ENCODE peak calls at places on chromosomes 7 and 10, in six cellular contexts. B, J, U, W, F and C are unnamed samples.

GRCh38 chr7:139127648-139128047 is 18.1 kb upstream of the ZC3HAV1 start:
- DNase-seq in W (peak), B (no peak), J (peak), U (no peak), F (no peak), C (no peak)

GRCh38 chr7:149781921-149782320 is 8.5 kb upstream of the ZNF467 start:
- DNase-seq in J (no peak), U (no peak), F (no peak), B (no peak), W (no peak), C (no peak)

GRCh38 chr7:1550005-1550845 is 5.8 kb downstream of the TMEM184A start:
- DNase-seq in W (no peak), U (no peak), F (no peak), J (no peak), B (no peak), C (no peak)

GRCh38 chr7:95102662-95103061 is 195.3 kb downstream of the PPP1R9A start:
- DNase-seq in W (no peak), J (peak), U (no peak), F (peak), B (no peak), C (no peak)

GRCh38 chr7:12162420-12163113 is 48.5 kb upstream of the TMEM106B start:
- DNase-seq in W (peak), B (no peak), J (peak), F (peak), U (no peak), C (no peak)

GRCh38 chr7:404782-405488 is 114.7 kb downstream of the PDGFA start:
- DNase-seq in W (no peak), J (no peak), F (no peak), U (no peak), B (peak), C (no peak)

GRCh38 chr10:117226813-117227451 is 14.0 kb upstream of the SLC18A2 start:
- DNase-seq in U (no peak), J (peak), B (no peak), W (no peak), F (no peak), C (no peak)

GRCh38 chr7:96589038-96589437 is 120.6 kb downstream of the SEM1 start:
- DNase-seq in F (no peak), W (no peak), U (no peak), J (no peak), B (no peak), C (no peak)

GRCh38 chr7:2623698-2624014 is 8.1 kb upstream of the TTYH3 start:
- DNase-seq in J (no peak), F (no peak), B (no peak), W (no peak), U (no peak), C (no peak)

GRCh38 chr7:66036382-66036781 is 39.2 kb upstream of the ASL start:
- DNase-seq in B (no peak), U (no peak), J (no peak), F (no peak), W (no peak), C (no peak)

GRCh38 chr7:139663608-139664177 is 114.1 kb downstream of the HIPK2 start:
- DNase-seq in J (no peak), U (no peak), F (no peak), B (no peak), W (no peak), C (no peak)

GRCh38 chr7:134548877-134549276 is at the start of gene AKR1B15:
- DNase-seq in J (peak), U (no peak), B (no peak), W (peak), F (no peak), C (no peak)

GRCh38 chr10:75050520-75050919 is 60.9 kb upstream of the SAMD8 start:
- DNase-seq in W (no peak), F (no peak), U (no peak), J (no peak), B (no peak), C (no peak)

GRCh38 chr10:7756360-7756992 is 31.3 kb downstream of the KIN start:
- DNase-seq in B (no peak), F (peak), U (no peak), W (peak), J (peak), C (no peak)

GRCh38 chr7:130845581-130846085 is 111.6 kb upstream of the KLF14 start:
- DNase-seq in W (peak), U (no peak), F (peak), B (no peak), J (peak), C (no peak)

GRCh38 chr10:54009672-54010071 is 791.4 kb downstream of the PCDH15 start:
- DNase-seq in W (no peak), B (no peak), J (no peak), U (no peak), F (no peak), C (no peak)

GRCh38 chr7:30906520-30907240 is 5.0 kb upstream of the AQP1 start:
- DNase-seq in F (peak), U (no peak), J (peak), B (no peak), W (peak), C (no peak)

GRCh38 chr10:17200885-17201164 is 647 bp downstream of the TRDMT1 start:
- DNase-seq in J (peak), U (peak), B (no peak), F (peak), W (peak), C (no peak)

GRCh38 chr7:17144313-17144712 is 154.1 kb upstream of the AHR start:
- DNase-seq in W (peak), J (peak), F (peak), U (no peak), B (no peak), C (no peak)

GRCh38 chr7:157875230-157876179 is 538.7 kb downstream of the DNAJB6 start:
- DNase-seq in U (no peak), J (no peak), W (no peak), F (no peak), B (no peak), C (peak)

GRCh38 chr10:112658900-112659328 is 211.9 kb downstream of the VTI1A start:
- DNase-seq in U (no peak), B (no peak), W (no peak), F (peak), J (peak), C (no peak)

GRCh38 chr10:88187472-88187871 is 324.0 kb downstream of the PTEN start:
- DNase-seq in U (no peak), J (no peak), W (no peak), B (no peak), F (no peak), C (no peak)

GRCh38 chr7:7566651-7567611 is at the start of gene MIOS:
- DNase-seq in J (peak), F (peak), U (peak), W (peak), B (peak), C (peak)

GRCh38 chr10:84543077-84543476 is 214.7 kb downstream of the CCSER2 start:
- DNase-seq in J (no peak), B (no peak), W (no peak), F (no peak), U (no peak), C (no peak)

GRCh38 chr10:12348870-12349627 is at the start of gene CAMK1D:
- DNase-seq in U (peak), B (peak), W (peak), F (peak), J (peak), C (peak)
- TF ChIP-seq CTCF in U (peak), B (no peak), W (peak), F (no peak), J (no peak), C (peak)

GRCh38 chr10:86437447-86437846 is 70.9 kb upstream of the GRID1 start:
- DNase-seq in U (no peak), F (no peak), J (no peak), B (no peak), W (no peak), C (no peak)

GRCh38 chr10:86438091-86438749 is 71.6 kb upstream of the GRID1 start:
- DNase-seq in B (no peak), J (no peak), U (no peak), F (no peak), W (no peak), C (no peak)

GRCh38 chr10:86440874-86441838 is 74.6 kb upstream of the GRID1 start:
- DNase-seq in B (no peak), U (no peak), F (peak), J (peak), W (peak), C (no peak)

GRCh38 chr10:86436963-86437362 is 70.4 kb upstream of the GRID1 start:
- DNase-seq in W (no peak), J (no peak), B (no peak), F (no peak), U (no peak), C (no peak)

GRCh38 chr10:86439544-86439943 is 72.9 kb upstream of the GRID1 start:
- DNase-seq in W (peak), B (no peak), J (peak), F (peak), U (peak), C (no peak)
- TF ChIP-seq CTCF in W (no peak), B (no peak), J (peak), F (peak), U (no peak), C (no peak)

GRCh38 chr7:101172005-101172853 is 6.9 kb upstream of the VGF start:
- DNase-seq in U (no peak), F (no peak), W (no peak), B (no peak), J (no peak), C (no peak)

GRCh38 chr7:101172854-101173751 is 7.0 kb downstream of the NAT16 start:
- DNase-seq in U (peak), J (peak), F (peak), B (no peak), W (peak), C (no peak)

GRCh38 chr7:101170617-101171441 is 5.5 kb upstream of the VGF start:
- DNase-seq in F (no peak), B (no peak), U (no peak), W (no peak), J (no peak), C (no peak)

GRCh38 chr7:101169838-101170531 is 4.6 kb upstream of the VGF start:
- DNase-seq in U (peak), W (peak), J (peak), B (peak), F (peak), C (peak)

GRCh38 chr7:101171442-101171837 is 6.1 kb upstream of the VGF start:
- DNase-seq in J (no peak), B (no peak), F (no peak), U (no peak), W (no peak), C (no peak)
- TF ChIP-seq CTCF in J (peak), B (no peak), F (peak), U (no peak), W (peak), C (no peak)

GRCh38 chr7:146054909-146055308 is 61.7 kb upstream of the CNTNAP2 start:
- DNase-seq in F (no peak), J (no peak), U (no peak), B (no peak), W (no peak), C (no peak)

GRCh38 chr7:146057958-146058357 is 58.6 kb upstream of the CNTNAP2 start:
- DNase-seq in W (no peak), J (no peak), F (no peak), U (no peak), B (no peak), C (no peak)

DNA sequence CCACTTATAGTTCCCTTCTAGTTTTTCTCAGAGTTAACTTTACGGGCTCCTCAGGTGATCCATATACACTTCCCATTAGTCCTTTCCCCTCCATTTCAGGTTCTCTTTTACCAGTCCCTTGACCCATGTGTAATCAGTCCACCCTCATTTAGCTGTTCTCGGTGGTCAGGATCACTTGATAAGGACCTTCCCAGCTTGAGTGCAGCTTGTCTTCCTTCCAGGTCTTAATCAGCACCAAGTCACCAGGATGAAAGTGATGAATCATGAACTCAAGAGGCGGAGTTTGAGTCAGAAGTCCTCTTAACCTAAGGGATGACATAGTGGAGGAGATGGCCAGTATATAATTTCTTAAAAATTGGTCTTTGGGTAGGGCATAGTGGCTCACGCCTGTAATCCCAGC is 63.1 kb upstream of the CNTNAP2 start:
- DNase-seq in F (no peak), W (no peak), U (no peak), B (no peak), J (peak), C (no peak)
- TF ChIP-seq CTCF in F (no peak), W (no peak), U (no peak), B (no peak), J (no peak), C (no peak)

GRCh38 chr10:126476256-126476655 is 88.0 kb upstream of the ADAM12 start:
- DNase-seq in U (no peak), J (peak), B (no peak), F (no peak), W (no peak), C (no peak)
- TF ChIP-seq CTCF in U (peak), J (no peak), B (no peak), F (no peak), W (no peak), C (no peak)

DNA sequence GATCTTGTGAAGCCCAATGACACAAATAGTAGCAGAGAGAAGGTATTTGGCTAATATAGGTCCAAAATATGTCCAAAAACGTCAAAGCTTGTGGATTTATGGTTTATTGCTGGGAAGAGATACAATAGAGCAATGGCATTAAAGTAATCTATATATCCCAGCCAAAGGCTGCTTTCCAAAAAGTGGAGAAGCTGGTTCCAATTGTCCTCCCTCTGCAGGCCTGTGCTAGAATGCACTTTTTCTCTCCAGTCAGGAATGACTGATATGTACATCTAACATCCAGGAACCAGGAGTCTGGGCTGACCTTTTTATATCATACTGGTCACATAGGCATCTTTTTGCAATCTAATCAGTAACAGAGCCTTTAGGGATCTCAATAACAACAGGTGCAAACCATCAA is 167.1 kb upstream of the FAM3C start:
- DNase-seq in W (no peak), F (no peak), U (no peak), B (no peak), J (no peak), C (no peak)
- TF ChIP-seq CTCF in W (peak), F (peak), U (no peak), B (no peak), J (peak), C (peak)

DNA sequence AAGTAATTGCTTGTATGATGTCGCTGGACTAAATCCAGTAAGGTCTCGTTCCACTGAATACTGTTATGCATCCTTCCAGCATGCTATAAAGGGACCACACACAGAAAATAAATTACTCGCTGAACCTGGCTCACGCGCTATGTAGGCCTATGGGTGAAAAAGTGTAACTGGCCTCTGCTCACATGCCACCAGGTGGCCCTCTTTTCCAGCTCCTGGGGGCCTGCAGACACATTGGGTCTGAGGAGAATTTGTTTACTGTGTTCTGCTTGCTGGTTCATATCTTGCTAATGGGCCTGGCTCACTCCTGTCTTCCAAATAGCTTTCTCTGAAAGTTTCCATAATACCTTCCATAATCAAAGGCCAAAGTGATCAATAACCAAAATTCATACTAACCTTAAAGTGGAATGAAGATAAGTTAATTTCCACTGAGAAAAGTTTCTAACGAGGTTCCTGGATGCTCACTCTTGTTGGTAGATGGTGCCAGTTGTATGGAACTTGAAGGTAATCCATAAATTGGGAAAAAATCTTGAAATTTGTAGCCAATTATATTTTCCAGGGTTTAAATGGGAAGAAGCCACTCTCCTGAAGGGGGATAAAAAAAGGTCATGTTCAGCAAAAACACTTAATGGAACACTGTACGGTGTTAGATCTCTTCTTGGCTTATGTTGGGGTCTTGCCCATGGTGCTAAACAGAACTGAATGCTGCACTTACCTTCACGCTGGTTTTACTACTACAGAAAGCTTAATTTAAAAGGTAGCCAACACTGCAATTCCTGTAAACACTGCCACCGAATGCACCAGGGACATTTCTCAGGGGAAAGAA is 27.0 kb upstream of the ZPBP start:
- DNase-seq in W (no peak), U (no peak), B (no peak), F (no peak), J (no peak), C (no peak)
- TF ChIP-seq CTCF in W (no peak), U (no peak), B (no peak), F (no peak), J (no peak), C (peak)

GRCh38 chr7:36021367-36021766 is 131.7 kb upstream of the EEPD1 start:
- DNase-seq in F (peak), W (no peak), J (peak), B (no peak), U (no peak), C (no peak)
- TF ChIP-seq CTCF in F (peak), W (peak), J (peak), B (no peak), U (peak), C (peak)